ENCODE peak calls at places on chromosomes 5 and 9, in five cellular contexts. One of them, this sample, is unnamed.

GRCh38 chr9:214488-215448 is at the start of gene DOCK8:
- DNase-seq in A549: peak
- DNase-seq in IMR-90: no peak
- DNase-seq in heart left ventricle: peak
- DNase-seq in HCT116: peak
- DNase-seq in this sample: no peak

GRCh38 chr5:151624486-151624885 is 33.4 kb upstream of the FAT2 start:
- DNase-seq in IMR-90: no peak
- DNase-seq in heart left ventricle: peak
- DNase-seq in A549: no peak
- DNase-seq in HCT116: no peak
- DNase-seq in this sample: no peak

GRCh38 chr5:80184235-80185023 is 71.4 kb downstream of the SERINC5 start:
- DNase-seq in IMR-90: no peak
- DNase-seq in HCT116: no peak
- DNase-seq in A549: peak
- DNase-seq in heart left ventricle: no peak
- DNase-seq in this sample: no peak

GRCh38 chr9:16023466-16023865 is 470.6 kb downstream of the CCDC171 start:
- DNase-seq in HCT116: no peak
- DNase-seq in heart left ventricle: no peak
- DNase-seq in IMR-90: peak
- DNase-seq in A549: no peak
- DNase-seq in this sample: no peak

GRCh38 chr5:114185274-114185673 is 176.6 kb upstream of the KCNN2 start:
- DNase-seq in A549: no peak
- DNase-seq in IMR-90: no peak
- DNase-seq in heart left ventricle: peak
- DNase-seq in HCT116: no peak
- DNase-seq in this sample: no peak

GRCh38 chr5:93158841-93159240 is 422.2 kb downstream of the NR2F1-AS1 start:
- DNase-seq in HCT116: no peak
- DNase-seq in heart left ventricle: no peak
- DNase-seq in A549: no peak
- DNase-seq in IMR-90: no peak
- DNase-seq in this sample: no peak

GRCh38 chr5:95760291-95761191 is 29.4 kb downstream of the RHOBTB3 start:
- DNase-seq in A549: no peak
- DNase-seq in heart left ventricle: no peak
- DNase-seq in IMR-90: peak
- DNase-seq in HCT116: no peak
- DNase-seq in this sample: no peak

GRCh38 chr5:31626156-31626555 is 12.8 kb upstream of the PDZD2 start:
- DNase-seq in IMR-90: no peak
- DNase-seq in heart left ventricle: peak
- DNase-seq in HCT116: no peak
- DNase-seq in A549: no peak
- DNase-seq in this sample: no peak

GRCh38 chr5:74626386-74627222 is 13.9 kb downstream of the ENC1 start:
- DNase-seq in A549: no peak
- DNase-seq in heart left ventricle: no peak
- DNase-seq in HCT116: no peak
- DNase-seq in IMR-90: no peak
- DNase-seq in this sample: no peak

GRCh38 chr5:172303090-172303995 is 19.8 kb upstream of the UBTD2 start:
- DNase-seq in heart left ventricle: no peak
- DNase-seq in HCT116: peak
- DNase-seq in A549: no peak
- DNase-seq in IMR-90: no peak
- DNase-seq in this sample: no peak

GRCh38 chr9:128342971-128343680 is 2.8 kb downstream of the SLC27A4 start:
- DNase-seq in IMR-90: no peak
- DNase-seq in HCT116: no peak
- DNase-seq in heart left ventricle: no peak
- DNase-seq in A549: no peak
- DNase-seq in this sample: no peak

GRCh38 chr5:84255318-84255717 is 129.4 kb downstream of the EDIL3 start:
- DNase-seq in HCT116: peak
- DNase-seq in A549: no peak
- DNase-seq in IMR-90: peak
- DNase-seq in heart left ventricle: no peak
- DNase-seq in this sample: no peak

GRCh38 chr5:111996574-111996973 is 239.6 kb upstream of the NREP start:
- DNase-seq in A549: no peak
- DNase-seq in heart left ventricle: no peak
- DNase-seq in IMR-90: no peak
- DNase-seq in HCT116: no peak
- DNase-seq in this sample: no peak

GRCh38 chr5:128644863-128645262 is 106.8 kb upstream of the FBN2 start:
- DNase-seq in HCT116: no peak
- DNase-seq in heart left ventricle: no peak
- DNase-seq in IMR-90: peak
- DNase-seq in A549: no peak
- DNase-seq in this sample: no peak

GRCh38 chr5:96067902-96068614 is 106.4 kb upstream of the ELL2 start:
- DNase-seq in IMR-90: peak
- DNase-seq in heart left ventricle: no peak
- DNase-seq in HCT116: peak
- DNase-seq in A549: peak
- DNase-seq in this sample: no peak

GRCh38 chr5:55114061-55114460 is 11.6 kb downstream of the GZMA start:
- DNase-seq in A549: no peak
- DNase-seq in HCT116: no peak
- DNase-seq in IMR-90: no peak
- DNase-seq in heart left ventricle: no peak
- DNase-seq in this sample: no peak

GRCh38 chr9:110440796-110441195 is 103.1 kb upstream of the TXNDC8 start:
- DNase-seq in A549: no peak
- DNase-seq in heart left ventricle: no peak
- DNase-seq in IMR-90: no peak
- DNase-seq in HCT116: no peak
- DNase-seq in this sample: no peak

GRCh38 chr5:61767231-61768080 is 435.4 kb downstream of the ZSWIM6 start:
- DNase-seq in IMR-90: no peak
- DNase-seq in A549: no peak
- DNase-seq in heart left ventricle: no peak
- DNase-seq in HCT116: no peak
- DNase-seq in this sample: no peak

DNA sequence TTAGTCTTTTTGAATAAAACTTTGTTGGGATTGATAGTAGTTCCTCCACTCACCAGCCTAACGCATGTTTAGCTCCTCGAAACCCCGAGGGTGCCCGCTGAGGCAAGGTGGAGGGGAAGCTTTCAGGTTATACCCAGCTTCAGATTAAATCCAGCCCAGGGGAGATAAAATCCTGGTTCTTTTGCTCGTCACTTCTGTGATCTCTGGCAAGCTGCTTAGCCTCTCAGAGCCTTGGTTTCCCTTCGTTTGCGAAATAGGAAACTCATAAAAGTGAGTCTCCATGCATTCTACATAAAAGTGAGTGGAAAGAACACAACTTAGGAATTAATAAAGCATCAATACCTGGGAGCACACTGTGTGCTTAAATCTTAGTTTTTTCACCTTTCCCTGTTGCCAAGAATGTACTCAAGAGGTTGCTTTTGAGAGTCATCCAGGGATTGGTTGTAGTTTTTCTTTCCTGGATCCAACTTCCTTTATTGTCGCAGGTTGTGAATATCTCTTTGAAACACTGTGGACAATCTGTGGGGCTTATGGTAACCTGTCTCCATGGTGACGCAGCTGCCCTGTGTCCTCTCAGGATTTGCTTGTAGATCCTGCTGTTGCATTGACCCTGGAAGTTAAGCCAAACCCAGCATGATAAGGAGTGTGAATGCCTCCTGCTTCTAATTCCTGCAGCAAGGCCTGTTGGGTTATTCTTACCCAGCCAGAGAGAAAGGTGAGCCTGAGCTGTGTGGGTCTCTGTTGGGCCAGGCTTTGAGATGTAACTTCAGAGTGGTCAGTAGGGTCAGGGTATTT is 2.0 kb downstream of the GALNT12 start:
- DNase-seq in HCT116: no peak
- DNase-seq in IMR-90: no peak
- DNase-seq in heart left ventricle: no peak
- DNase-seq in A549: no peak
- DNase-seq in this sample: no peak
- H3K4me3 ChIP-seq in HCT116: peak
- H3K4me3 ChIP-seq in IMR-90: no peak
- H3K4me3 ChIP-seq in heart left ventricle: no peak
- H3K4me3 ChIP-seq in A549: no peak
- H3K4me3 ChIP-seq in this sample: no peak

GRCh38 chr9:77648458-77649108 is 461 bp upstream of the GNA14 start:
- DNase-seq in A549: no peak
- DNase-seq in heart left ventricle: peak
- DNase-seq in HCT116: no peak
- DNase-seq in IMR-90: no peak
- DNase-seq in this sample: peak
- H3K27ac ChIP-seq in A549: no peak
- H3K27ac ChIP-seq in heart left ventricle: peak
- H3K27ac ChIP-seq in HCT116: no peak
- H3K27ac ChIP-seq in IMR-90: no peak
- H3K27ac ChIP-seq in this sample: peak

GRCh38 chr5:43604699-43605098 is 1.7 kb downstream of the NNT start:
- DNase-seq in HCT116: no peak
- DNase-seq in IMR-90: no peak
- DNase-seq in A549: no peak
- DNase-seq in heart left ventricle: no peak
- DNase-seq in this sample: no peak

GRCh38 chr5:43602456-43602817 is 543 bp upstream of the NNT start:
- DNase-seq in heart left ventricle: peak
- DNase-seq in A549: peak
- DNase-seq in IMR-90: peak
- DNase-seq in HCT116: no peak
- DNase-seq in this sample: peak

GRCh38 chr5:43603535-43604363 is 769 bp downstream of the NNT start:
- DNase-seq in heart left ventricle: peak
- DNase-seq in IMR-90: peak
- DNase-seq in HCT116: no peak
- DNase-seq in A549: no peak
- DNase-seq in this sample: peak

GRCh38 chr5:43601454-43602260 is 1.3 kb upstream of the NNT start:
- DNase-seq in A549: no peak
- DNase-seq in HCT116: no peak
- DNase-seq in IMR-90: peak
- DNase-seq in heart left ventricle: no peak
- DNase-seq in this sample: no peak

DNA sequence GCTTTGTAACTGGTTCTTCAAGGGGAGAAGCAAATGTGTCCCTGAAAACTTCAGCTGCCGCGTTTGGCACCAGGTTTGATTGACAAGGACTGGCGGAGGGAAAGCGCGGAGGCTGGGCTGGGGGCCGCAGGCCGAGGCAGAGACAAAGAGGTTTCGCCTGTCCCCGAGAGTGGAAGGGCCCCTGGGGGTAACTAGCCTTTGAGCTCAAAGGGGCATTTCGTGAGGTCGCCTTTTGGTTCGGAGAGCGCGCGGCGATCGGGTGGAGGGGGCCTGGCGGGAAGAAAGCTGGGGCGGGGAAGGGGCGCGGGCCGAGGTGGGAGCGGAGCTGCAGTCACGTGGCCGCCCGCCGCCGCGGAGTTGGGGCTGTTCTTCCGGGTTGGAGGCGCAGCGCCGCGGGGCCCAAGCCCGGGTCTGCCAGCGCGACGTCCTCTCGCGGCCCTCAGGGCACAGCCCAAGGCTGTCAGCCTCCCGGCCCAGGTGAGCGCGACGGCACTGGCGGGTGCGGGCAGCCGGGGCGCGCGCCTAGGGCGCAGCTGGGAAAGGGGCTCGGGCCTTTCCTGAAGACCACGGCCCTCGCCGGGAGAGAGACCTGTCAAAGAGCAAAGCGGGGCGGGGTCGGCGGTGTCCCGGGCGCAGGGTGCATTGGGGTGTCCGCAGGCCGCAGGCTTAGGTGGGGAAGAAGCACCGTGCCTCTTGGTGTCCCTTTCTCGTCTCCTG is at the start of gene NNT:
- DNase-seq in HCT116: no peak
- DNase-seq in IMR-90: peak
- DNase-seq in heart left ventricle: peak
- DNase-seq in A549: peak
- DNase-seq in this sample: peak
- TF ChIP-seq POLR2A in HCT116: no peak
- TF ChIP-seq POLR2A in IMR-90: no peak
- TF ChIP-seq POLR2A in heart left ventricle: peak
- TF ChIP-seq POLR2A in A549: peak
- TF ChIP-seq POLR2A in this sample: no peak

DNA sequence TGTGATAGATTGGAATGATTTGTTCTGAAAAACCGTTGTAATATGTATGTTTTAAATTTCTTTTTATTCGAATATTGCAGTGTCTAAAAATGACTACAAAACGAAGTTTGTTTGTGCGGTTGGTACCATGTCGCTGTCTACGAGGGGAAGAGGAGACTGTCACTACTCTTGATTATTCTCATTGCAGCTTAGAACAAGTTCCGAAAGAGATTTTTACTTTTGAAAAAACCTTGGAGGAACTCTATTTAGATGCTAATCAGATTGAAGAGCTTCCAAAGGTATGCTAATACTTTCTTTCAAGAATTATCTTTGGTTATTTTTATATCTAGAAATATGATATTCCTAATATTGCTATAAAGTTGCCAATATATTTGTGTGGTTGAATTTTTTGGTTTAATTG is 66.3 kb downstream of the ERBIN start:
- DNase-seq in IMR-90: no peak
- DNase-seq in HCT116: no peak
- DNase-seq in heart left ventricle: no peak
- DNase-seq in A549: no peak
- DNase-seq in this sample: no peak
- H3K4me3 ChIP-seq in IMR-90: no peak
- H3K4me3 ChIP-seq in HCT116: no peak
- H3K4me3 ChIP-seq in heart left ventricle: no peak
- H3K4me3 ChIP-seq in A549: no peak
- H3K4me3 ChIP-seq in this sample: no peak

GRCh38 chr9:119005162-119005561 is 364.1 kb downstream of the BRINP1 start:
- DNase-seq in HCT116: no peak
- DNase-seq in A549: no peak
- DNase-seq in IMR-90: no peak
- DNase-seq in heart left ventricle: no peak
- DNase-seq in this sample: no peak

GRCh38 chr9:119003882-119004617 is 365.2 kb downstream of the BRINP1 start:
- DNase-seq in A549: no peak
- DNase-seq in HCT116: no peak
- DNase-seq in heart left ventricle: no peak
- DNase-seq in IMR-90: no peak
- DNase-seq in this sample: no peak

GRCh38 chr9:119004618-119004990 is 364.6 kb downstream of the BRINP1 start:
- DNase-seq in HCT116: no peak
- DNase-seq in IMR-90: peak
- DNase-seq in heart left ventricle: peak
- DNase-seq in A549: no peak
- DNase-seq in this sample: peak

DNA sequence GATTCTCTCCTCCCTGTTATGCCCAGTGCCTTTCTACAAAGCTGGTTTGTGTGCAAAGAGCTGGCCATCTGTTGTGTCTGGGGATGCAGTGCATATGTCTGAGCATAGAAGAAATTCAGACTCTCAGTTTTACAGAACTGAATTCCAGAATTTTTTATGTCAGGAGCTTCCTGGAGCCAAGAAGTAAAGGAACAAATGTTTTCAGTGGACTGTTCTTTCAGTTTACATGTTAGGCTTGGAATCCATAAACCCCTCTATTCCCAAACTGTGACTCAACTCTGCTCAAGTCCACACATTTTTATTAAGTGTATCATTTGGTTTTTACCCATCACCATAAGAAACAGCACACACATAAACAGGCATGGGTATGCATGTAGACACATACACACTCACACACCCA is 366.0 kb downstream of the BRINP1 start:
- DNase-seq in IMR-90: peak
- DNase-seq in A549: no peak
- DNase-seq in heart left ventricle: no peak
- DNase-seq in HCT116: no peak
- DNase-seq in this sample: no peak
- H3K27ac ChIP-seq in IMR-90: no peak
- H3K27ac ChIP-seq in A549: no peak
- H3K27ac ChIP-seq in heart left ventricle: peak
- H3K27ac ChIP-seq in HCT116: no peak
- H3K27ac ChIP-seq in this sample: no peak

This sample was measured in uterus.